ENCODE peak calls at places on chromosome 21, in seven cellular contexts. W, M, G, P, X, K and N are unnamed samples.

GRCh38 chr21:23963454-23963853 is 1643.8 kb downstream of the MRPL39 start:
- DNase-seq in K (no peak), X (no peak), W (no peak), M (no peak), G (peak), P (no peak), N (no peak)

GRCh38 chr21:35336534-35336933 is 287.4 kb upstream of the RUNX1 start:
- DNase-seq in M (no peak), G (no peak), P (peak), X (no peak), K (no peak), W (no peak), N (no peak)

GRCh38 chr21:37139902-37140301 is 66.8 kb downstream of the TTC3 start:
- DNase-seq in G (no peak), K (no peak), P (no peak), M (peak), W (no peak), X (no peak), N (no peak)

GRCh38 chr21:34320006-34320405 is 43.8 kb upstream of the KCNE2 start:
- DNase-seq in K (no peak), P (no peak), W (no peak), G (no peak), M (no peak), X (no peak), N (no peak)

GRCh38 chr21:44988607-44989537 is 49.0 kb downstream of the SLX9 start:
- DNase-seq in M (no peak), W (no peak), P (no peak), X (no peak), G (peak), K (no peak), N (no peak)

GRCh38 chr21:33039542-33039941 is 13.8 kb downstream of the OLIG2 start:
- DNase-seq in P (no peak), W (no peak), K (no peak), M (no peak), X (no peak), G (no peak), N (no peak)

GRCh38 chr21:42475526-42476492 is 20.2 kb downstream of the RSPH1 start:
- DNase-seq in P (no peak), W (no peak), M (no peak), G (no peak), X (no peak), K (no peak), N (no peak)

GRCh38 chr21:42973309-42973990 is 912 bp upstream of the PKNOX1 start:
- DNase-seq in G (no peak), M (no peak), P (peak), X (no peak), K (no peak), W (no peak), N (no peak)